ENCODE peak calls at places on chromosomes 6 and 20, in nine cellular contexts. W, I, L, N, K, B, J, M and Z are unnamed samples.

GRCh38 chr20:61608275-61609085 is 356.4 kb downstream of the CDH4 start:
- DNase-seq in W (no peak), I (peak; percentile 34), L (no peak), N (no peak), K (peak; percentile 22), B (no peak), J (no peak), M (no peak), Z (no peak)

GRCh38 chr6:129364767-129365166 is 345.2 kb downstream of the ARHGAP18 start:
- DNase-seq in W (no peak), I (no peak), L (no peak), N (no peak), K (no peak), B (no peak), J (no peak), M (no peak), Z (no peak)

GRCh38 chr6:136764522-136764993 is 27.7 kb downstream of the MAP3K5 start:
- DNase-seq in W (peak; percentile 44), I (no peak), L (no peak), N (no peak), K (no peak), B (no peak), J (no peak), M (no peak), Z (no peak)

GRCh38 chr6:64831680-64832079 is 875.3 kb downstream of the EYS start:
- DNase-seq in W (no peak), I (no peak), L (no peak), N (no peak), K (no peak), B (no peak), J (no peak), M (no peak), Z (no peak)

GRCh38 chr6:40343887-40344565 is 243.1 kb downstream of the LRFN2 start:
- DNase-seq in W (no peak), I (no peak), L (no peak), N (no peak), K (no peak), B (no peak), J (no peak), M (no peak), Z (no peak)

GRCh38 chr20:44217342-44218092 is 6.9 kb upstream of the OSER1 start:
- DNase-seq in W (peak; percentile 73), I (peak; percentile 80), L (no peak), N (peak; percentile 59), K (peak; percentile 75), B (no peak), J (peak; percentile 4), M (peak; percentile 46), Z (peak; percentile 76)

GRCh38 chr6:73375216-73375615 is 5.5 kb upstream of the OOEP start:
- DNase-seq in W (no peak), I (no peak), L (no peak), N (no peak), K (no peak), B (no peak), J (no peak), M (no peak), Z (no peak)

GRCh38 chr20:37528442-37529213 is 952 bp upstream of the BLCAP start:
- DNase-seq in W (no peak), I (peak; percentile 68), L (no peak), N (no peak), K (peak; percentile 30), B (no peak), J (no peak), M (no peak), Z (peak; percentile 72)

GRCh38 chr6:156828280-156828703 is 51.1 kb downstream of the ARID1B start:
- DNase-seq in W (no peak), I (peak; percentile 94), L (no peak), N (no peak), K (peak; percentile 97), B (no peak), J (no peak), M (peak; percentile 55), Z (peak; percentile 81)

GRCh38 chr20:48621256-48622078 is 206.3 kb downstream of the PREX1 start:
- DNase-seq in W (no peak), I (peak; percentile 68), L (peak; percentile 56), N (no peak), K (no peak), B (no peak), J (no peak), M (no peak), Z (no peak)

GRCh38 chr20:23613676-23614075 is 8.0 kb upstream of the CST9 start:
- DNase-seq in W (no peak), I (no peak), L (no peak), N (no peak), K (peak; percentile 71), B (peak; percentile 31), J (no peak), M (no peak), Z (no peak)

GRCh38 chr6:155959898-155960297 is 504.3 kb upstream of the NOX3 start:
- DNase-seq in W (no peak), I (no peak), L (no peak), N (no peak), K (no peak), B (no peak), J (no peak), M (no peak), Z (no peak)

GRCh38 chr6:11413112-11413687 is 124.3 kb upstream of the TMEM170B start:
- DNase-seq in W (no peak), I (no peak), L (no peak), N (no peak), K (no peak), B (no peak), J (no peak), M (no peak), Z (no peak)

GRCh38 chr20:22720206-22720605 is 135.8 kb upstream of the FOXA2 start:
- DNase-seq in W (no peak), I (no peak), L (no peak), N (no peak), K (no peak), B (no peak), J (no peak), M (no peak), Z (no peak)

GRCh38 chr6:21772467-21772866 is 178.9 kb downstream of the SOX4 start:
- DNase-seq in W (no peak), I (no peak), L (no peak), N (no peak), K (no peak), B (no peak), J (no peak), M (no peak), Z (no peak)

GRCh38 chr20:43448748-43449535 is 8.8 kb upstream of the SRSF6 start:
- DNase-seq in W (peak; percentile 46), I (peak; percentile 60), L (no peak), N (no peak), K (peak; percentile 37), B (no peak), J (no peak), M (no peak), Z (no peak)

GRCh38 chr6:44049989-44050871 is 77.0 kb downstream of the MRPL14 start:
- DNase-seq in W (no peak), I (peak; percentile 55), L (no peak), N (no peak), K (peak; percentile 76), B (no peak), J (no peak), M (no peak), Z (no peak)

GRCh38 chr20:20490673-20491072 is 122.8 kb downstream of the INSM1 start:
- DNase-seq in W (no peak), I (no peak), L (no peak), N (no peak), K (no peak), B (no peak), J (no peak), M (no peak), Z (no peak)
- H3K4me3 ChIP-seq in W (no peak overlapping the region), I (no peak overlapping the region), L (no peak overlapping the region), N (no peak overlapping the region), K (no peak overlapping the region), B (no peak overlapping the region), J (no peak overlapping the region), M (no peak overlapping the region), Z (no peak overlapping the region)

GRCh38 chr6:26276841-26277648 is 88.0 kb upstream of the BTN3A2 start:
- DNase-seq in W (no peak), I (no peak), L (no peak), N (no peak), K (no peak), B (no peak), J (no peak), M (no peak), Z (no peak)
- H3K4me3 ChIP-seq in W (no peak overlapping the region), I (no peak overlapping the region), L (no peak overlapping the region), N (no peak overlapping the region), K (no peak overlapping the region), B (no peak overlapping the region), J (no peak overlapping the region), M (no peak overlapping the region), Z (no peak overlapping the region)

DNA sequence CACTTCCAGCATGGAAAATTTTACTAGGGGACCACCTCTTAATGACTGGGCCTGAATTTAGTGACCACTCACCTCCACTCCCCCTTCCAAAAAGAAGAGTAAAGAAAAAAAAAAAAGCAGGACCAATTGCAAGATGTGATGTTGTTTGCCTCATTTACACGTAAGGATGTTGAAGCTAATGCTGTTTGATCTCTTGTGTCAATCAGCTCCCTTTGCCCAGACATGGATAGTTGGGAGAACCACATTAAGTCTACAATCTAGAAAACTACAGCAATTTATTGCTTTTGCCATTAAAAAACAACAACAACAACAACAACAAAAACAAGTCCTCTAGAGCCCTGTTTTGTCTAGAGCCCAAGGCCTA is 11.0 kb upstream of the DSTN start:
- DNase-seq in W (no peak), I (no peak), L (no peak), N (no peak), K (no peak), B (no peak), J (no peak), M (no peak), Z (no peak)
- H3K4me3 ChIP-seq in W (no peak overlapping the region), I (peak overlapping the region; percentile 62), L (no peak overlapping the region), N (no peak overlapping the region), K (no peak overlapping the region), B (no peak overlapping the region), J (peak overlapping the region; percentile 60), M (peak overlapping the region; percentile 18), Z (no peak overlapping the region)

DNA sequence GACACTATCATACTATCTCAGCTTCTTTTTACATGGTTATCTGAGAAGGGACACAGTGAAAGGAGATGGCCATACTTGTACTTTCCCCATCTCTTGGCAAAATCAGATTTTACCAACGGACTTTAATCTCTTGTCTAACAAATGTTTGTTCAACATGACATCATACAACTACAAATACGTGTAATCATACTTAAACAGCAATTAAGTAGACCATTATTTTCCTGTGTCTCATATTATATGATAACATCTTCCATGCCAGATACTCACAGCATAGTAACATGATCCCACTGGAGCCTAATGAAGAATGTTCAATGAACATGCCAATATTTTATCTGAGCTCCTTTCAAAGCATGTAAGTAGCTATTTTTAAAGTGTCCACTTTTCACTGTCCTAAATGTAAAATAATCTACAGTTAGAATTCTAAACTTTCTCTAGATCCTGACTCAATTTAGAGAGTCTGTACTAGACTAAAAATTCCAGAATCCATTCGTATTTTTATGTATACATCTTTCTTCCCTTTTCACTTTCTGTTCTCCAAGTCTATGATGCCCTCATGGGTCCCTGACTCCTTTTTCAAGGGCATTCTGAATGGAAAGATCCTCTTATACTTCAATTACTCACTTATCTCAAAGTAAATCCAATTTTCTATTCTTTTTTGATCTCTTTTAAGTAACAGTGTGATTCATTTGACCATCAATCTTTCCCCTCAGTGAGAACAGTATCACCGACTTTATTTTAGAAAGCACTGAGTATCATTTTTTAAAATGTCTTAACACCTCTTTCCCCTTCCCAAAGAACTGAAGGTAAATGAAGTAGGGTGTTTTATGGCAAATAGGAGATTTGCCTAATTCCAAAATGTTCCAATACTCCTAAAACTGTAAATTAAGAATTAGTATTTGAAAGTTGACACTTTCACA is 133.5 kb downstream of the CDK19 start:
- DNase-seq in W (no peak), I (peak; percentile 8), L (no peak), N (no peak), K (no peak), B (no peak), J (no peak), M (no peak), Z (peak; percentile 6)
- H3K4me3 ChIP-seq in W (no peak overlapping the region), I (no peak overlapping the region), L (no peak overlapping the region), N (no peak overlapping the region), K (no peak overlapping the region), B (no peak overlapping the region), J (peak overlapping the region; percentile 30), M (no peak overlapping the region), Z (no peak overlapping the region)